ENCODE peak calls at places on chromosome 19, in ten cellular contexts. U is mammary epithelial cell, B is left ventricle myocardium inferior, A is tibial artery, O is colonic mucosa, I is thoracic aorta, Q is foreskin keratinocyte, R is pancreas, H is neural progenitor cell, T is stomach. S is an unnamed sample.

GRCh38 chr19:51689751-51690358 is 3.3 kb upstream of the SPACA6 start:
- DNase-seq in I (no peak), T (no peak), H (peak; percentile 77), Q (no peak), A (no peak), R (no peak), B (peak; percentile 53), O (peak; percentile 32), U (no peak), S (no peak)

GRCh38 chr19:15463865-15464371 is 426 bp downstream of the RASAL3 start:
- DNase-seq in H (no peak), I (no peak), R (no peak), B (no peak), Q (no peak), U (no peak), A (no peak), O (peak; percentile 34), T (peak; percentile 51), S (no peak)

GRCh38 chr19:4444765-4445741 is 12.5 kb downstream of the UBXN6 start:
- DNase-seq in H (no peak), A (no peak), T (no peak), I (no peak), B (no peak), Q (no peak), R (no peak), U (no peak), O (no peak), S (peak; percentile 63)

GRCh38 chr19:51020988-51021651 is 1.6 kb upstream of the KLK10 start:
- DNase-seq in U (peak; percentile 76), H (peak; percentile 74), B (no peak), R (no peak), I (no peak), A (no peak), T (peak; percentile 34), O (no peak), Q (no peak), S (no peak)

GRCh38 chr19:27971071-27971470 is 1241.9 kb downstream of the UQCRFS1 start:
- DNase-seq in R (no peak), Q (peak; percentile 41), O (no peak), I (no peak), B (no peak), H (peak; percentile 86), T (no peak), U (no peak), A (no peak), S (no peak)

GRCh38 chr19:632228-633067 is 889 bp downstream of the POLRMT start:
- DNase-seq in Q (no peak), B (no peak), O (peak; percentile 77), U (peak; percentile 47), T (no peak), H (peak; percentile 77), R (no peak), A (no peak), I (no peak), S (no peak)

GRCh38 chr19:18233224-18233825 is 7.1 kb upstream of the PDE4C start:
- DNase-seq in T (peak; percentile 45), Q (no peak), R (peak; percentile 79), O (peak; percentile 52), U (peak; percentile 43), H (peak; percentile 96), I (no peak), A (no peak), B (no peak), S (no peak)

GRCh38 chr19:873084-874019 is 13.9 kb downstream of the CFD start:
- DNase-seq in O (peak; percentile 74), H (peak; percentile 62), I (no peak), R (no peak), A (no peak), T (no peak), B (no peak), Q (no peak), U (peak; percentile 11), S (no peak)

GRCh38 chr19:12075538-12076139 is 11.1 kb downstream of the ZNF844 start:
- DNase-seq in A (no peak), O (no peak), I (no peak), H (no peak), T (no peak), Q (no peak), R (no peak), U (no peak), B (no peak), S (no peak)

GRCh38 chr19:55319786-55320185 is 5.4 kb downstream of the TMEM150B start:
- DNase-seq in B (peak; percentile 38), H (peak; percentile 89), U (no peak), A (no peak), T (no peak), O (no peak), Q (no peak), R (no peak), I (no peak), S (no peak)

GRCh38 chr19:31499281-31499680 is 150.0 kb upstream of the TSHZ3 start:
- DNase-seq in R (no peak), Q (no peak), H (no peak), I (no peak), B (no peak), A (no peak), T (no peak), U (no peak), O (no peak), S (no peak)

DNA sequence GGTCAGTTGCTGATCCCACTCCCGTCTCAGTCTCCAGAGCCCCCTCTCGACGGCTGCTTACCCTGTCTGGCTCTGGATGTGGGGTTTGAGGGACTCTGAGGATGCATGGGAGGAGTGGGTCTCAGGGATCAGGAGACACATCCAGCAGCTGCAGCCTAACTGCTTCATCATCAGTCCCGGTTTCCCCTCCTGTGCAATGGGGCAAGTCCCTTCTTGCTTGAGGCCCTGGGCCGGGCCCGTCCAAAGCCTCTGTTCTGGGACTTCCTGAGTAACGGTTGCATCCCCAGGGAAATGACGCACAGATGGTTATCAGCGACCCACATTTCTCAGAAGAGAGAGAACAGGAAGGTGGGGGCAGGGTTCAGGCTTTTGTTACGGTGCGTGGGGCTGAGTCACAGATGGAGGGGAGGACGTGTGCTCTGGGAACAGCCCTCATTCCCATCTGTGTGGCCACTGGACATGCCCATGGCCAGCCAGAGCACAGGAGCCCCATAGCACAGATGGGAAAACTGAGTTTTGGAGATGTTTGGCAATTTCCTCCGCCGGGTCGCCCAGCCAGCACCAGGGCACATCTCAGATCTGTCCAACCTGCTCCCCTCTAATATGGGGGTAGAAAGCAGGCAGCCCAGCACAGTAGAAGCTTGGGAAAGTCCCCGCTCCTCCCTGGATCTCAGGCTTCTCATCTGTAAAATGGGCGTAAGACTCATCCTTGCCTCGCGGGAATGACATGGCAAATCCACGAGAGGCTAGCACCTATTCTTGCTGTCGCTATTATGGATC is 19.3 kb downstream of the GNA15 start:
- DNase-seq in R (peak; percentile 47), U (peak; percentile 100), O (peak; percentile 49), Q (peak; percentile 100), A (peak; percentile 87), H (no peak), T (peak; percentile 61), B (peak; percentile 74), I (peak; percentile 85), S (peak; percentile 52)
- H3K27ac ChIP-seq in R (no peak overlapping the region), U (peak overlapping the region; percentile 96), O (peak overlapping the region; percentile 36), Q (peak overlapping the region; percentile 99), A (no peak overlapping the region), H (no peak overlapping the region), T (peak overlapping the region; percentile 43), B (peak overlapping the region; percentile 76), I (no peak overlapping the region), S (peak overlapping the region; percentile 48)

DNA sequence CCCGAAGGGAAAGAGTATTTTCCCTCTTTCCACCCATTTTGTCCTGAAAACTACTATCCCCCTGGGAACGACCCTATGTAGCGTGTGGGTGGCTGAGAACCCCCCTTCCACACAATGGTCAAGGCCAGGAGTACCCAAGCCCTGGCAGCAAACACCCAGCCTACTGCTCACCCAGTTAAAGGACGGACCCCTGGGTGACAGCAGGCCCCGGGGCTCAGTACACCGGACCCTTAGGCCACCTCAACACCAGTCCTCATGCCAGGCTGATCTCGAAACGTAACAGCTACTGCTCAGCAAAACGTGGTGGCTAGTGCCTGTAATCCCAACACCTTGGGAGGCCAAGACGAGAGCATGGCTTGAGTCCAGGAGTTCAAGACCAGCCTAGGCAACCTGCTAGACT is 1.4 kb downstream of the ANKRD27 start:
- DNase-seq in I (no peak), H (no peak), A (no peak), T (no peak), O (no peak), B (no peak), Q (no peak), U (no peak), R (peak; percentile 36), S (no peak)
- H3K4me1 ChIP-seq in I (peaks cover 31% of the 10 kb centered on the region), H (peaks cover 12% of the 10 kb centered on the region), A (peaks cover 21% of the 10 kb centered on the region), T (peaks cover 41% of the 10 kb centered on the region), O (peaks cover 22% of the 10 kb centered on the region), B (peaks cover 88% of the 10 kb centered on the region), Q (no peaks in the 10 kb centered on the region), U (peaks cover 12% of the 10 kb centered on the region), R (peaks cover 6% of the 10 kb centered on the region), S (peaks cover 57% of the 10 kb centered on the region)

GRCh38 chr19:38005224-38005614 is 98.2 kb downstream of the SIPA1L3 start:
- DNase-seq in A (no peak), T (no peak), R (no peak), H (peak; percentile 24), I (no peak), U (no peak), B (no peak), O (no peak), Q (no peak), S (no peak)

GRCh38 chr19:38004505-38005223 is 97.7 kb downstream of the SIPA1L3 start:
- DNase-seq in U (peak; percentile 95), R (no peak), A (peak; percentile 91), T (peak; percentile 55), H (peak; percentile 92), Q (peak; percentile 94), I (peak; percentile 71), O (peak; percentile 64), B (peak; percentile 77), S (peak; percentile 82)

GRCh38 chr19:38003427-38004099 is 96.6 kb downstream of the SIPA1L3 start:
- DNase-seq in Q (peak; percentile 65), I (peak; percentile 28), U (peak; percentile 87), O (peak; percentile 60), A (peak; percentile 81), B (peak; percentile 68), T (peak; percentile 77), R (peak; percentile 72), H (peak; percentile 85), S (peak; percentile 37)

GRCh38 chr19:38004100-38004504 is 97.1 kb downstream of the SIPA1L3 start:
- DNase-seq in I (no peak), H (no peak), A (no peak), R (no peak), O (no peak), B (no peak), Q (no peak), T (no peak), U (no peak), S (no peak)

GRCh38 chr19:38006361-38007045 is 99.5 kb downstream of the SIPA1L3 start:
- DNase-seq in B (no peak), U (no peak), H (no peak), O (no peak), Q (no peak), I (no peak), T (no peak), R (no peak), A (no peak), S (no peak)
- H3K27ac ChIP-seq in B (no peak overlapping the region), U (no peak overlapping the region), H (no peak overlapping the region), O (no peak overlapping the region), Q (no peak overlapping the region), I (no peak overlapping the region), T (no peak overlapping the region), R (no peak overlapping the region), A (no peak overlapping the region), S (no peak overlapping the region)

DNA sequence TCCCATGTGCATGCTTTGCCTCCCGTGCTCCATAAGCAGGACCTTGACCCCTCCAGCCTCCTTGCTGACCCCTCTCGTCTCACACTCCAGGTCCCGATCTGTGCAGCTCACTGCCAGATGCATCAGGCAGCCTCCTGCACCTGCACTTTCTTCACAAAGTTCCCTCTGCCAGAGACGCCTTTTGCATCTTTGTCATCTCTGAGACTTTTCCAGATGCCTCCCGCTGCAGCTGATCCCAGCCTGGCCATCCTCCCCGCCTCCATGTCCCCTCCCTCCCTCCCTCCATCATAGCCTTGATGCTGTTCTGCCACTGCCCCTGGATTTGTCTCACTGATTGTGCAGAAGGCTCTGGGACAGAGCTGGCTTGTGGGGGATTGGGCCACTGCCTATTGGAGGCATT is 29.9 kb downstream of the PPP1R37 start:
- DNase-seq in I (no peak), O (no peak), U (no peak), H (no peak), A (no peak), B (no peak), Q (no peak), T (no peak), R (no peak), S (no peak)
- H3K4me1 ChIP-seq in I (no peaks in the 10 kb centered on the region), O (peaks cover 8% of the 10 kb centered on the region), U (peaks cover 17% of the 10 kb centered on the region), H (peaks cover 3% of the 10 kb centered on the region), A (peaks cover under 1% of the 10 kb centered on the region), B (peaks cover 15% of the 10 kb centered on the region), Q (peaks cover 4% of the 10 kb centered on the region), T (peaks cover 75% of the 10 kb centered on the region), R (no peaks in the 10 kb centered on the region), S (peaks cover 19% of the 10 kb centered on the region)

S was measured in gastrocnemius medialis.